ENCODE peak calls at places on chromosomes 12 and 14, in seven cellular contexts. One of them, this sample, is unnamed.

GRCh38 chr14:69318241-69318640 is 58.3 kb downstream of the GALNT16 start:
- DNase-seq in cardiac fibroblast: no peak
- DNase-seq in Calu3: no peak
- DNase-seq in IMR-90: peak; percentile 26
- DNase-seq in mammary epithelial cell: no peak
- DNase-seq in breast epithelium: no peak
- DNase-seq in GM23338: no peak
- DNase-seq in this sample: no peak

GRCh38 chr14:59159169-59159568 is 29.3 kb upstream of the DAAM1 start:
- DNase-seq in cardiac fibroblast: no peak
- DNase-seq in Calu3: no peak
- DNase-seq in IMR-90: peak; percentile 65
- DNase-seq in mammary epithelial cell: no peak
- DNase-seq in breast epithelium: no peak
- DNase-seq in GM23338: no peak
- DNase-seq in this sample: no peak

GRCh38 chr12:75766263-75767160 is 255.1 kb upstream of the KRR1 start:
- DNase-seq in cardiac fibroblast: peak; percentile 48
- DNase-seq in Calu3: peak; percentile 63
- DNase-seq in IMR-90: peak; percentile 80
- DNase-seq in mammary epithelial cell: peak; percentile 95
- DNase-seq in breast epithelium: no peak
- DNase-seq in GM23338: peak; percentile 20
- DNase-seq in this sample: no peak

GRCh38 chr12:82874935-82875334 is 188.2 kb downstream of the TMTC2 start:
- DNase-seq in cardiac fibroblast: peak; percentile 27
- DNase-seq in Calu3: no peak
- DNase-seq in IMR-90: peak; percentile 67
- DNase-seq in mammary epithelial cell: peak; percentile 67
- DNase-seq in breast epithelium: no peak
- DNase-seq in GM23338: no peak
- DNase-seq in this sample: no peak

GRCh38 chr12:8692573-8692972 is 5.2 kb upstream of the RIMKLB start:
- DNase-seq in cardiac fibroblast: peak; percentile 79
- DNase-seq in Calu3: no peak
- DNase-seq in IMR-90: peak; percentile 71
- DNase-seq in mammary epithelial cell: peak; percentile 23
- DNase-seq in breast epithelium: no peak
- DNase-seq in GM23338: peak; percentile 92
- DNase-seq in this sample: no peak

GRCh38 chr14:90850487-90850886 is 34.3 kb upstream of the TTC7B start:
- DNase-seq in cardiac fibroblast: peak; percentile 58
- DNase-seq in Calu3: peak; percentile 16
- DNase-seq in IMR-90: peak; percentile 49
- DNase-seq in mammary epithelial cell: peak; percentile 44
- DNase-seq in breast epithelium: no peak
- DNase-seq in GM23338: peak; percentile 82
- DNase-seq in this sample: no peak

GRCh38 chr12:53004582-53004981 is 1.7 kb upstream of the EIF4B start:
- DNase-seq in cardiac fibroblast: peak; percentile 53
- DNase-seq in Calu3: no peak
- DNase-seq in IMR-90: peak; percentile 24
- DNase-seq in mammary epithelial cell: no peak
- DNase-seq in breast epithelium: no peak
- DNase-seq in GM23338: peak; percentile 49
- DNase-seq in this sample: no peak

GRCh38 chr12:24780969-24781368 is 167.9 kb downstream of the BCAT1 start:
- DNase-seq in cardiac fibroblast: peak; percentile 45
- DNase-seq in Calu3: no peak
- DNase-seq in IMR-90: peak; percentile 44
- DNase-seq in mammary epithelial cell: peak; percentile 4
- DNase-seq in breast epithelium: no peak
- DNase-seq in GM23338: peak; percentile 27
- DNase-seq in this sample: no peak

GRCh38 chr12:8832500-8832899 is 10.1 kb downstream of the A2ML1 start:
- DNase-seq in cardiac fibroblast: no peak
- DNase-seq in Calu3: no peak
- DNase-seq in IMR-90: no peak
- DNase-seq in mammary epithelial cell: no peak
- DNase-seq in breast epithelium: no peak
- DNase-seq in GM23338: no peak
- DNase-seq in this sample: no peak

GRCh38 chr14:42110167-42110566 is 503.5 kb downstream of the LRFN5 start:
- DNase-seq in cardiac fibroblast: peak; percentile 76
- DNase-seq in Calu3: no peak
- DNase-seq in IMR-90: peak; percentile 71
- DNase-seq in mammary epithelial cell: peak; percentile 14
- DNase-seq in breast epithelium: no peak
- DNase-seq in GM23338: peak; percentile 60
- DNase-seq in this sample: no peak

GRCh38 chr12:49838973-49839633 is 3.8 kb downstream of the BCDIN3D start:
- DNase-seq in cardiac fibroblast: peak; percentile 68
- DNase-seq in Calu3: peak; percentile 16
- DNase-seq in IMR-90: peak; percentile 35
- DNase-seq in mammary epithelial cell: peak; percentile 40
- DNase-seq in breast epithelium: no peak
- DNase-seq in GM23338: peak; percentile 80
- DNase-seq in this sample: no peak

GRCh38 chr12:117900561-117900960 is 68.2 kb downstream of the KSR2 start:
- DNase-seq in cardiac fibroblast: no peak
- DNase-seq in Calu3: no peak
- DNase-seq in IMR-90: peak; percentile 8
- DNase-seq in mammary epithelial cell: no peak
- DNase-seq in breast epithelium: no peak
- DNase-seq in GM23338: no peak
- DNase-seq in this sample: no peak

GRCh38 chr12:52155048-52155868 is 36.6 kb downstream of the KRT80 start:
- DNase-seq in cardiac fibroblast: peak; percentile 64
- DNase-seq in Calu3: peak; percentile 47
- DNase-seq in IMR-90: no peak
- DNase-seq in mammary epithelial cell: peak; percentile 95
- DNase-seq in breast epithelium: no peak
- DNase-seq in GM23338: no peak
- DNase-seq in this sample: no peak

GRCh38 chr14:68710776-68711175 is 82.1 kb downstream of the ZFP36L1 start:
- DNase-seq in cardiac fibroblast: no peak
- DNase-seq in Calu3: no peak
- DNase-seq in IMR-90: no peak
- DNase-seq in mammary epithelial cell: no peak
- DNase-seq in breast epithelium: no peak
- DNase-seq in GM23338: no peak
- DNase-seq in this sample: no peak

GRCh38 chr12:91355150-91356006 is 172.8 kb upstream of the DCN start:
- DNase-seq in cardiac fibroblast: peak; percentile 86
- DNase-seq in Calu3: peak; percentile 73
- DNase-seq in IMR-90: peak; percentile 80
- DNase-seq in mammary epithelial cell: peak; percentile 49
- DNase-seq in breast epithelium: peak; percentile 58
- DNase-seq in GM23338: peak; percentile 79
- DNase-seq in this sample: peak; percentile 26

GRCh38 chr14:65169351-65169750 is 67.0 kb upstream of the MAX start:
- DNase-seq in cardiac fibroblast: peak; percentile 46
- DNase-seq in Calu3: no peak
- DNase-seq in IMR-90: peak; percentile 89
- DNase-seq in mammary epithelial cell: peak; percentile 70
- DNase-seq in breast epithelium: no peak
- DNase-seq in GM23338: no peak
- DNase-seq in this sample: peak; percentile 95

GRCh38 chr12:86212970-86213369 is 43.2 kb downstream of the MGAT4C start:
- DNase-seq in cardiac fibroblast: no peak
- DNase-seq in Calu3: no peak
- DNase-seq in IMR-90: no peak
- DNase-seq in mammary epithelial cell: no peak
- DNase-seq in breast epithelium: no peak
- DNase-seq in GM23338: no peak
- DNase-seq in this sample: no peak

GRCh38 chr14:69573205-69573840 is 1.3 kb downstream of the CCDC177 start:
- DNase-seq in cardiac fibroblast: no peak
- DNase-seq in Calu3: no peak
- DNase-seq in IMR-90: no peak
- DNase-seq in mammary epithelial cell: no peak
- DNase-seq in breast epithelium: no peak
- DNase-seq in GM23338: peak; percentile 13
- DNase-seq in this sample: no peak

DNA sequence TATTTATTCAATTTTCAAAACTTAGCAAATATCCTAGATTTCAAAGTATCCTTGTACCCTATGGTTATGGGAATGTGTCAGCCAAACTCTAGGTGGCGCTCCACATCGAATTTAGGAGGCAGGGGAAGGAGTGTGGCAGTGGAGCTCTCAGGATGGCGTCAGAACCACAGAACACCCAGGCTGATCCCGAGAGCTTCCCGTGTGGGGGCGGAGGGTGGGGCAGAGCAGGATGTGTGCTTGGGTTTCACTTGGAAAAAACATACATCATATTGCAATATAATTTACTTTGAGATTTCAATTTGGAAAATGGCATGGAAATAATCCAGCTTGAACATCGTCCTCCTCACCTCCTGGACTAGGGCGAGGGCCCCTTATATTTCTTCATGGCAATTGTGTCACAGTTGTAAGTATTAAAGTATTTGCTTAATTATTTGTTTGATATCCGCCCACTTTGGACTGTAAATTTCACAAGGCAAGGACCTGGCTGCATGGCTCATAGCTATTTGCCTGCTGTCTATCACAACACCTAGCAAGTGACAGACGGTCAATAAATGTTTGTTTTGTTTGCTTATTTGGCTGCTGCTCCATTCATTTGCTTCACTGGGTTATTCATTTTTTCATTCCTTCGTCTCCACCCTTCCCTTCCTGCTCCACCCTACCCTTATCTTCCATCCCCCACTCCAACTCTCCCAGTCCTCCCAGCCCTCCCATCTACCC is 221.5 kb upstream of the HMGA2 start:
- DNase-seq in cardiac fibroblast: peak; percentile 96
- DNase-seq in Calu3: peak; percentile 93
- DNase-seq in IMR-90: peak; percentile 97
- DNase-seq in mammary epithelial cell: peak; percentile 94
- DNase-seq in breast epithelium: peak; percentile 59
- DNase-seq in GM23338: peak; percentile 89
- DNase-seq in this sample: peak; percentile 2
- TF ChIP-seq CTCF in cardiac fibroblast: peak; percentile 81
- TF ChIP-seq CTCF in Calu3: peak; percentile 77
- TF ChIP-seq CTCF in IMR-90: peak; percentile 89
- TF ChIP-seq CTCF in mammary epithelial cell: peak; percentile 76
- TF ChIP-seq CTCF in breast epithelium: peak; percentile 57
- TF ChIP-seq CTCF in GM23338: peak; percentile 91
- TF ChIP-seq CTCF in this sample: peak; percentile 62

GRCh38 chr14:97185186-97185585 is 388.0 kb downstream of the VRK1 start:
- DNase-seq in cardiac fibroblast: no peak
- DNase-seq in Calu3: no peak
- DNase-seq in IMR-90: no peak
- DNase-seq in mammary epithelial cell: no peak
- DNase-seq in breast epithelium: no peak
- DNase-seq in GM23338: peak; percentile 48
- DNase-seq in this sample: no peak
- TF ChIP-seq CTCF in cardiac fibroblast: no peak
- TF ChIP-seq CTCF in Calu3: no peak
- TF ChIP-seq CTCF in IMR-90: no peak
- TF ChIP-seq CTCF in mammary epithelial cell: no peak
- TF ChIP-seq CTCF in breast epithelium: peak; percentile 9
- TF ChIP-seq CTCF in GM23338: peak; percentile 83
- TF ChIP-seq CTCF in this sample: peak; percentile 54

DNA sequence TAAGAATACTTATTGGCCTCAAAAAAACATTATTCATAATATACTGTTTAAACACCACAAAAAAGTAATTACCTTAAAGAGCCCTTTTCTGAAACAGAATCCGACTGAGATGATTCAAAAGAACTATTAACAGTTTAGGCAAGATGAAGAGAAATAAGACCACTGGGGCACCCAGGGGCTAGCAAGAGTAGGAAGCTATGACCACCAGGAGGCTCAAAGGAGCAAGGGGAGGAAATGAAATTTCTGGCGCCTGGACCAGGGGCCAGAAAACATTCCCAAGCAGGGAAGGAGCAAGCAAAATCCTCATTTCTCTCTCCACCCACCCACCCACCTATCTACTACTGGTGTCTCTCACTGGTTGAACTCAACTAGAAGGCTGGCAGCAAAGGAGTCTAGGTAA is 6.3 kb upstream of the DCAF4 start:
- DNase-seq in cardiac fibroblast: no peak
- DNase-seq in Calu3: no peak
- DNase-seq in IMR-90: no peak
- DNase-seq in mammary epithelial cell: no peak
- DNase-seq in breast epithelium: no peak
- DNase-seq in GM23338: peak; percentile 58
- DNase-seq in this sample: no peak
- TF ChIP-seq CTCF in cardiac fibroblast: peak; percentile 16
- TF ChIP-seq CTCF in Calu3: no peak
- TF ChIP-seq CTCF in IMR-90: peak; percentile 11
- TF ChIP-seq CTCF in mammary epithelial cell: no peak
- TF ChIP-seq CTCF in breast epithelium: no peak
- TF ChIP-seq CTCF in GM23338: peak; percentile 64
- TF ChIP-seq CTCF in this sample: no peak

DNA sequence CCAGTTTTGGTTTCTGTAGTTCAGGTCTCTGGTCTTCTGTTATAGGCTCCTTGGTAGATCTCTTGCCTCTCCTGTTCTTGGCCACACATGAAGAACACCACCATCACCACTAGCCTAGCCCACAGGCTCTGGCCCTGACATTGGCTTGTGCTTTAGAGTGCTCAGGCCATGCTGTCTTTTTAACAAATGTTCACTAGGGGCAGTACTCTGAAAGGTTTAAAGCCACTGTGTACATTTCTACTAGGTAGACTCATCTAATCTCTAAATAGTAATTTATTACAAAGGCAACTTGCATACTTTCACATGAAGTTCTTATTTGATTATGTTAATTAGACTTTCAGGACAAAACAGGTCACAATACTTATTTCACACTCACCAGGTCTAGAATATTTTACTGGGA is 38.3 kb downstream of the PDE6H start:
- DNase-seq in cardiac fibroblast: no peak
- DNase-seq in Calu3: no peak
- DNase-seq in IMR-90: no peak
- DNase-seq in mammary epithelial cell: no peak
- DNase-seq in breast epithelium: no peak
- DNase-seq in GM23338: peak; percentile 54
- DNase-seq in this sample: no peak
- TF ChIP-seq CTCF in cardiac fibroblast: peak; percentile 9
- TF ChIP-seq CTCF in Calu3: peak; percentile 22
- TF ChIP-seq CTCF in IMR-90: no peak
- TF ChIP-seq CTCF in mammary epithelial cell: no peak
- TF ChIP-seq CTCF in breast epithelium: no peak
- TF ChIP-seq CTCF in GM23338: peak; percentile 49
- TF ChIP-seq CTCF in this sample: peak; percentile 32

This sample was measured in GM12864.